ENCODE peak calls at places on chromosomes 16 and 17, in five cellular contexts. Y, E, D, L and K are unnamed samples.

GRCh38 chr17:1617620-1618174 is 10.9 kb downstream of the SLC43A2 start:
- DNase-seq in D (no peak), E (peak; percentile 58), Y (peak; percentile 52), L (no peak), K (no peak)

GRCh38 chr17:58384900-58385299 is 32.4 kb downstream of the RNF43 start:
- DNase-seq in D (no peak), Y (no peak), E (no peak), L (no peak), K (no peak)

GRCh38 chr17:43784628-43785101 is 4.4 kb downstream of the CFAP97D1 start:
- DNase-seq in L (no peak), Y (no peak), E (no peak), D (no peak), K (peak; percentile 42)

GRCh38 chr17:80961931-80962330 is 29.7 kb upstream of the CHMP6 start:
- DNase-seq in D (no peak), L (no peak), E (no peak), Y (no peak), K (no peak)

GRCh38 chr17:33871720-33872535 is 383.2 kb upstream of the CCL2 start:
- DNase-seq in E (no peak), D (no peak), L (no peak), Y (no peak), K (no peak)

GRCh38 chr16:56732832-56733231 is 2.9 kb downstream of the NUP93 start:
- DNase-seq in E (no peak), L (no peak), D (no peak), Y (no peak), K (no peak)

GRCh38 chr16:65119905-65120341 is 1.9 kb downstream of the CDH11 start:
- DNase-seq in D (no peak), E (peak; percentile 68), Y (no peak), L (no peak), K (peak; percentile 53)

GRCh38 chr16:53769787-53770186 is 65.8 kb downstream of the FTO start:
- DNase-seq in L (no peak), D (no peak), Y (no peak), E (no peak), K (no peak)

GRCh38 chr16:24035127-24035842 is 199.5 kb downstream of the PRKCB start:
- DNase-seq in E (no peak), L (peak; percentile 84), D (no peak), Y (no peak), K (no peak)

GRCh38 chr17:45306094-45306493 is 10.7 kb downstream of the MAP3K14 start:
- DNase-seq in L (no peak), E (no peak), D (no peak), Y (no peak), K (no peak)

GRCh38 chr17:6651483-6652452 is at the start of the genes C17orf100 and MED31:
- DNase-seq in Y (peak; percentile 97), D (peak; percentile 93), E (peak; percentile 96), L (peak; percentile 99), K (peak; percentile 43)

GRCh38 chr17:7307686-7308624 is 527 bp downstream of the EIF5A start:
- DNase-seq in Y (peak; percentile 51), E (peak; percentile 42), L (peak; percentile 91), D (peak; percentile 35), K (no peak)

GRCh38 chr17:40264458-40265185 is 23.1 kb upstream of the CDC6 start:
- DNase-seq in Y (no peak), E (no peak), D (no peak), L (no peak), K (no peak)

GRCh38 chr16:77898671-77899211 is 110.4 kb downstream of the VAT1L start:
- DNase-seq in Y (no peak), E (no peak), D (no peak), L (no peak), K (no peak)

GRCh38 chr17:38702900-38703741 is 2.0 kb upstream of the MLLT6 start:
- DNase-seq in L (peak; percentile 91), D (no peak), E (no peak), Y (peak; percentile 39), K (no peak)

GRCh38 chr16:28821874-28822519 is 802 bp upstream of the ATXN2L start:
- DNase-seq in Y (no peak), D (no peak), E (no peak), L (no peak), K (no peak)

GRCh38 chr16:54542805-54543504 is 256.4 kb upstream of the IRX3 start:
- DNase-seq in E (no peak), D (no peak), Y (no peak), L (no peak), K (no peak)

GRCh38 chr17:18184143-18185007 is 747 bp downstream of the ALKBH5 start:
- DNase-seq in L (peak; percentile 92), E (peak; percentile 54), Y (peak; percentile 56), D (no peak), K (no peak)

GRCh38 chr17:82881900-82882714 is 42.3 kb upstream of the ZNF750 start:
- DNase-seq in L (peak; percentile 77), Y (peak; percentile 63), E (no peak), D (no peak), K (no peak)

GRCh38 chr17:40553694-40554534 is 11.4 kb downstream of the CCR7 start:
- DNase-seq in E (no peak), D (no peak), Y (peak; percentile 25), L (peak; percentile 85), K (peak; percentile 51)

GRCh38 chr16:50263940-50264929 is 2.1 kb upstream of the ADCY7 start:
- DNase-seq in Y (no peak), E (no peak), L (no peak), D (no peak), K (no peak)

GRCh38 chr17:75032896-75033294 is 13.9 kb downstream of the ATP5PD start:
- DNase-seq in D (no peak), Y (no peak), E (peak; percentile 55), L (no peak), K (no peak)

GRCh38 chr16:26334218-26335111 is 642.7 kb downstream of the HS3ST4 start:
- DNase-seq in L (no peak), D (no peak), Y (no peak), E (no peak), K (no peak)

GRCh38 chr17:31130286-31131224 is 35.8 kb downstream of the NF1 start:
- DNase-seq in L (no peak), E (no peak), Y (no peak), D (no peak), K (no peak)

GRCh38 chr17:2215616-2216364 is 87.8 kb downstream of the SMG6 start:
- DNase-seq in D (no peak), L (peak; percentile 90), Y (peak; percentile 57), E (peak; percentile 87), K (peak; percentile 90)

GRCh38 chr16:67245189-67245585 is 2.1 kb downstream of the FHOD1 start:
- DNase-seq in L (peak; percentile 74), E (no peak), D (no peak), Y (no peak), K (no peak)

GRCh38 chr17:40551874-40552768 is 13.2 kb downstream of the CCR7 start:
- DNase-seq in Y (peak; percentile 29), D (no peak), E (no peak), L (peak; percentile 68), K (peak; percentile 97)

DNA sequence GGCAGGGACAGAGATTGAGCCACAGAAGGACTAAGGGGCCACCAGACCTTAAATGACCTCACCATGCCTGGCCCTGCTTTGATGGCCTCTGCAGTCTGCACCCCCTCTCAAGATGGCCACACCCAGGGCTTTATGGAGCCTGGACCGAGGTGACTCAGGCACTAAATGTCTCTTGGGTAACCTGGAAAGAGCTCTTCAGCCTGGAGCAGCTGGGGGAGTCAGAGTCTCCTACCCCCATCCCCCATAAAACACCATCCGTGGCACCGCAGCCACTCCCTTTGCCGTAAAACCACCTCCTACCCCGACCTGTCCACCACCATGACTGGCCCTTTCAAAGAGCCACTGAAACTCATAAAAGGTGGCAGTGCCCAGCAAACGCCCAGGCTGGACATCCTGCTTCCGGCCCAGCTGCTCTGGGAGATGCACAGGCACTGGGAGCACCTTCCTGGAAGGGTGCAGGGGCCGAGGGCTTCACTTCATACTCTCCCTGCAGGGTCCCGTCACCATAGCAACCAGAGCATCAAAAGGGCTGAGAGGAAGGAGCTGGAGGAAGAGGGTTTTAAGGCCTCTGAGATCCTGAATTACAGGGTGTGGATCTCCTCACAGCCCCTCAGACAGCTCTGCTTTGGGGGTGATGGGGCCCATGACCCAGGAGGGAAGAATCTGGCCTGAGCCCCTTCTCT is 22.3 kb downstream of the FOXN1 start:
- DNase-seq in E (no peak), L (no peak), D (no peak), Y (no peak), K (no peak)
- TF ChIP-seq CTCF in E (no peak), L (no peak), D (no peak), Y (no peak), K (no peak)

DNA sequence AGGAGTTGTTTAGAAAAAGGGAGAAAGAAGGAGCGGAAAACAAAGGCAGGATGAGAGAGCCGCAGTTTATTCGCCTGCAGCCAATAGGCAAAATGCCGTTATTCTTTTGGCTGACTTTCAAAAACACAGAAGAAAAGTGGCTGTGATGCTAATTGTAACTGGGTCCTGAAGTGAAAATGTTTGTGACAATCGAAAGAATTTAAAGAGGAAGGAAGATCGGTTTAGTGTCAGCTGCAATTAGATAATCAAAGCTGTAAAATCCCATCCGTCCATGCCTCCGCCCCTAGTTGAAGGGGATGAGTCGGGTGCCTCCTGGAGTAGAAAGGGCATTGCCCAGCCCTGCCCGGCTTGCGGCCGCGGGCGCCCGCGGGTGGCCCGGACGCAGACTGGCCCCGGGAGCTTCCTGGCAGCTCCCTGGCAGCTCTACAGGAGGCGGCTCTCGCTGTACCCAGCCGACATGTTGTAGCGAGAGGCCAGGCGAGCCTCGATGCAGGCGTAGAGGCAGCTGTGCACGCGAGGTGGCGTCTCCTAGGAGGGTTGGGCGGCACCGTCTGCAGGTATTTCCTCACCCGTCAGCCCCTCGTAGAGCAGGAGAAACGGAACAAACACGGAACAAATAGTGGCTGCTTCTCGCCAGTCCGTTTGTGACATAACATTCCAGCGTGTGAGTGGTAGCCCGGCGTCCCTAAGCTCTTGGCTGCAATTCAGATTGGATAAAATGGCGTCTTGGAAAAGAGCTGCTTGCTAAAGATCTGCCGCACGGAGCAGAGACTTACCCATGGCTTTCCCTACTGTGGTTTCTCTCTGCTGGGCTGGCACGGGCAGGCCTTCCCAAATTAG is 82.3 kb downstream of the TNRC6C start:
- DNase-seq in E (peak; percentile 81), Y (peak; percentile 29), D (no peak), L (peak; percentile 81), K (no peak)
- TF ChIP-seq CTCF in E (peak; percentile 31), Y (no peak), D (no peak), L (no peak), K (peak; percentile 35)

GRCh38 chr17:5439446-5439764 is 450 bp upstream of the C1QBP start:
- DNase-seq in Y (no peak), L (no peak), E (no peak), D (no peak), K (no peak)
- TF ChIP-seq CTCF in Y (peak; percentile 36), L (peak; percentile 50), E (peak; percentile 20), D (no peak), K (no peak)

DNA sequence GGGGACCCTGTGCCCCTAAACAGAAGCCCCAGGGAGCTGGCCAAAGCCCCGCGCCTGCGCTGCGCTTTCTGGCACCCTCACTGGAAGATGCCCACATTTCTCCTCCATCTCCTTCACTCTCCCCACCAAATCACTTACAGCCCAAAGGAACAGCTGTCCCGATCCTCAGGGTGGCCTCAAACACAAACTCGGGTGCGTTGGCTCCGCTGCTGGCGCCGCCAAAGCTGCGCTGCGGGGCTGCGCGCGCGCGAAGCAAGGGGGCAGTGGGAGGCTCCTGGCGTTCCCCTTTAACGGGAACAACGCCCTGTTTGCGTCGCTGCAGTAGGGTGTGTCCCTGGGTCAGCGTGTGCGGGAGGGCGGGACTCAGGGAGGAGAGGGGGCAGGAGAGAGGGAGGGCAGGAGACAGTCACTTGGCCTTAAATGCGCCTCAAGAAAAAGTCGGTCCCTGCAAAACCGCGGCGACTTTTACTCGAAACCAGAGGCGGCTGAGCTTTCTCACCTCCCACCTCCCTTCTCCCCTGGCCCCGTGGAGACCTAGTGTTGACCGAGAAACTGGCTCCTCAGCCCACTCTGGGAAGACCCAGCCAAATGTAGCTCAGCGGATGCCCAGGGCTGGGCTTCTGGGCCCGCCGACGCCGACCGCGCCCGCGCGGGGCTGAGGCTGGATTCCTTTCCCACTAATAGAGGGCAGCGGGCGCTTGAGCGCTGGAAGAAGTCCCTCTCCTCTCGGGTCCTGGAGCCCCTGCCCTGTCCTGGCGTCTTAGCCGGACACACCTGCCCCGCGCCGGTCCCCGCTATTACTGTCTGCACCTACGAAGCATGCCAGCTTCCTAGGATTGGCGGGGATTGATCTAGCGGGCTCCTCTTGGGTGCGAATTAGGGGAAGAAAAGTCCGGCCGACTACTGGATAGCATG is 2.6 kb downstream of the PMP22 start:
- DNase-seq in Y (peak; percentile 63), L (peak; percentile 79), E (no peak), D (peak; percentile 17), K (peak; percentile 76)
- TF ChIP-seq CTCF in Y (peak; percentile 10), L (no peak), E (no peak), D (no peak), K (peak; percentile 60)